ENCODE peak calls at places on chromosomes 4 and X, in seven cellular contexts. One of them, this sample, is unnamed.

GRCh38 chr4:4980818-4981217 is 38.4 kb downstream of the CYTL1 start:
- DNase-seq in uterus: no peak
- DNase-seq in heart left ventricle: no peak
- DNase-seq in HCT116: no peak
- DNase-seq in neural progenitor cell: no peak
- DNase-seq in endodermal cell: no peak
- DNase-seq in small intestine: no peak
- DNase-seq in this sample: no peak

GRCh38 chr4:40121515-40121914 is 64.9 kb downstream of the N4BP2 start:
- DNase-seq in HCT116: peak; percentile 12
- DNase-seq in neural progenitor cell: no peak
- DNase-seq in small intestine: peak; percentile 5
- DNase-seq in uterus: no peak
- DNase-seq in endodermal cell: no peak
- DNase-seq in heart left ventricle: no peak
- DNase-seq in this sample: peak; percentile 56

GRCh38 chr4:59054110-59054509 is 1943.9 kb upstream of the IGFBP7 start:
- DNase-seq in heart left ventricle: no peak
- DNase-seq in small intestine: no peak
- DNase-seq in uterus: no peak
- DNase-seq in neural progenitor cell: no peak
- DNase-seq in HCT116: no peak
- DNase-seq in endodermal cell: no peak
- DNase-seq in this sample: no peak

GRCh38 chrX:2707334-2707760 is 16.3 kb downstream of the CD99 start:
- DNase-seq in heart left ventricle: peak; percentile 61
- DNase-seq in endodermal cell: peak; percentile 91
- DNase-seq in HCT116: peak; percentile 64
- DNase-seq in small intestine: peak; percentile 55
- DNase-seq in uterus: no peak
- DNase-seq in neural progenitor cell: peak; percentile 61
- DNase-seq in this sample: peak; percentile 50

GRCh38 chr4:53431052-53431451 is 53.6 kb downstream of the FIP1L1 start:
- DNase-seq in HCT116: no peak
- DNase-seq in heart left ventricle: no peak
- DNase-seq in neural progenitor cell: no peak
- DNase-seq in uterus: no peak
- DNase-seq in endodermal cell: no peak
- DNase-seq in small intestine: peak; percentile 7
- DNase-seq in this sample: no peak

GRCh38 chrX:30230395-30230794 is at the start of gene MAGEB3:
- DNase-seq in HCT116: no peak
- DNase-seq in neural progenitor cell: no peak
- DNase-seq in uterus: no peak
- DNase-seq in small intestine: no peak
- DNase-seq in endodermal cell: no peak
- DNase-seq in heart left ventricle: no peak
- DNase-seq in this sample: no peak

GRCh38 chr4:39660045-39660444 is 21.4 kb upstream of the SMIM14 start:
- DNase-seq in endodermal cell: no peak
- DNase-seq in HCT116: no peak
- DNase-seq in small intestine: no peak
- DNase-seq in uterus: no peak
- DNase-seq in neural progenitor cell: no peak
- DNase-seq in heart left ventricle: no peak
- DNase-seq in this sample: no peak

GRCh38 chrX:13373807-13374187 is 53.9 kb upstream of the ATXN3L start:
- DNase-seq in endodermal cell: no peak
- DNase-seq in heart left ventricle: no peak
- DNase-seq in neural progenitor cell: no peak
- DNase-seq in small intestine: no peak
- DNase-seq in HCT116: no peak
- DNase-seq in uterus: no peak
- DNase-seq in this sample: no peak

GRCh38 chr4:82851902-82852750 is 38.8 kb downstream of the SEC31A start:
- DNase-seq in small intestine: peak; percentile 39
- DNase-seq in HCT116: peak; percentile 33
- DNase-seq in heart left ventricle: no peak
- DNase-seq in neural progenitor cell: peak; percentile 54
- DNase-seq in endodermal cell: no peak
- DNase-seq in uterus: no peak
- DNase-seq in this sample: no peak

GRCh38 chr4:80307774-80308465 is 27.6 kb upstream of the CFAP299 start:
- DNase-seq in heart left ventricle: peak; percentile 34
- DNase-seq in neural progenitor cell: peak; percentile 36
- DNase-seq in uterus: no peak
- DNase-seq in small intestine: no peak
- DNase-seq in HCT116: no peak
- DNase-seq in endodermal cell: peak; percentile 53
- DNase-seq in this sample: no peak

GRCh38 chr4:105619193-105619931 is 66.9 kb downstream of the ARHGEF38 start:
- DNase-seq in endodermal cell: no peak
- DNase-seq in heart left ventricle: peak; percentile 71
- DNase-seq in small intestine: no peak
- DNase-seq in HCT116: no peak
- DNase-seq in uterus: peak; percentile 41
- DNase-seq in neural progenitor cell: no peak
- DNase-seq in this sample: no peak

GRCh38 chrX:129773649-129774458 is 5.9 kb upstream of the SASH3 start:
- DNase-seq in HCT116: no peak
- DNase-seq in heart left ventricle: no peak
- DNase-seq in endodermal cell: no peak
- DNase-seq in small intestine: peak; percentile 88
- DNase-seq in uterus: no peak
- DNase-seq in neural progenitor cell: peak; percentile 5
- DNase-seq in this sample: no peak

GRCh38 chr4:55176497-55176896 is 51.1 kb upstream of the KDR start:
- DNase-seq in endodermal cell: no peak
- DNase-seq in small intestine: no peak
- DNase-seq in neural progenitor cell: no peak
- DNase-seq in HCT116: no peak
- DNase-seq in heart left ventricle: no peak
- DNase-seq in uterus: no peak
- DNase-seq in this sample: no peak
- H3K4me3 ChIP-seq in endodermal cell: no peak overlapping the region
- H3K4me3 ChIP-seq in small intestine: no peak overlapping the region
- H3K4me3 ChIP-seq in neural progenitor cell: no peak overlapping the region
- H3K4me3 ChIP-seq in HCT116: peak overlapping the region; percentile 66
- H3K4me3 ChIP-seq in heart left ventricle: no peak overlapping the region
- H3K4me3 ChIP-seq in uterus: no peak overlapping the region
- H3K4me3 ChIP-seq in this sample: no peak overlapping the region

DNA sequence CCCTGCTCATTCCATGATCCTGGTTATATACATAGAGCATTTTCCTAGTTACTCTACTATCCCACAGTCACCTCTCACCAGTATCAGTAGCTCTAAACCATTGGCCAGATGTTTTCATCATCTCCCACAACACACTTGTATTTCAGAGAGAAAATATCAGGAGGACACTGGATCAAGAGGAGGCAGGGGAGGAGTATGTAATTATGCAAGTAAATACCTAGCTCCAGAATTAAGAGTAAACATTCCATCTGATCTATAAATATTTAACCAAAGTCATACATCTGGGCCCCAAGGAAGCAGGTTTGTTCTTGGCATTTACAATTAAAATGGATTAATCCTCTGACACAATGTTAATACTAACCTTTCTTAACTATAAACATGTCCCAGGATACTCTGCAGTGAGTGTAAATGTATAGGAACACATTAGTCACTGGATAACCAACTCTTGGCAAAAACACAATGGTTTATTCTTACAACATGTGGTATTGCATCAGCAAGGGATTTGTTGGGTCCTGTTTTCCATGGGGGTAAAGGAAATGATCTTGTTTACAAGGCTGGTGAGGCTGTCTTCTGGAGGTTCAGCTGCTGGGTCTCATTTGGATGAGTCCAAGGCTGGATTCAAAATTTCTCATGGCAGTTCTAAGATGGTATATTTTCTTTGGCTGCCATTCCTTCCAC is 170.1 kb downstream of the ATG4A start:
- DNase-seq in neural progenitor cell: no peak
- DNase-seq in heart left ventricle: no peak
- DNase-seq in small intestine: no peak
- DNase-seq in endodermal cell: no peak
- DNase-seq in uterus: no peak
- DNase-seq in HCT116: no peak
- DNase-seq in this sample: no peak
- H3K27ac ChIP-seq in neural progenitor cell: no peak overlapping the region
- H3K27ac ChIP-seq in heart left ventricle: no peak overlapping the region
- H3K27ac ChIP-seq in small intestine: no peak overlapping the region
- H3K27ac ChIP-seq in endodermal cell: no peak overlapping the region
- H3K27ac ChIP-seq in uterus: no peak overlapping the region
- H3K27ac ChIP-seq in HCT116: no peak overlapping the region
- H3K27ac ChIP-seq in this sample: no peak overlapping the region

GRCh38 chr4:46386570-46386969 is 3.4 kb downstream of the GABRA2 start:
- DNase-seq in neural progenitor cell: peak; percentile 38
- DNase-seq in HCT116: no peak
- DNase-seq in endodermal cell: peak; percentile 77
- DNase-seq in heart left ventricle: no peak
- DNase-seq in small intestine: no peak
- DNase-seq in uterus: no peak
- DNase-seq in this sample: no peak

GRCh38 chr4:46390353-46391058 is 578 bp upstream of the GABRA2 start:
- DNase-seq in neural progenitor cell: peak; percentile 6
- DNase-seq in uterus: no peak
- DNase-seq in small intestine: no peak
- DNase-seq in heart left ventricle: no peak
- DNase-seq in HCT116: no peak
- DNase-seq in endodermal cell: peak; percentile 60
- DNase-seq in this sample: no peak

GRCh38 chr4:46388860-46389259 is 1.1 kb downstream of the GABRA2 start:
- DNase-seq in small intestine: peak; percentile 20
- DNase-seq in endodermal cell: no peak
- DNase-seq in heart left ventricle: no peak
- DNase-seq in neural progenitor cell: no peak
- DNase-seq in uterus: no peak
- DNase-seq in HCT116: no peak
- DNase-seq in this sample: no peak

GRCh38 chr4:46387956-46388355 is 2.0 kb downstream of the GABRA2 start:
- DNase-seq in heart left ventricle: no peak
- DNase-seq in HCT116: no peak
- DNase-seq in endodermal cell: no peak
- DNase-seq in small intestine: no peak
- DNase-seq in neural progenitor cell: no peak
- DNase-seq in uterus: no peak
- DNase-seq in this sample: no peak

DNA sequence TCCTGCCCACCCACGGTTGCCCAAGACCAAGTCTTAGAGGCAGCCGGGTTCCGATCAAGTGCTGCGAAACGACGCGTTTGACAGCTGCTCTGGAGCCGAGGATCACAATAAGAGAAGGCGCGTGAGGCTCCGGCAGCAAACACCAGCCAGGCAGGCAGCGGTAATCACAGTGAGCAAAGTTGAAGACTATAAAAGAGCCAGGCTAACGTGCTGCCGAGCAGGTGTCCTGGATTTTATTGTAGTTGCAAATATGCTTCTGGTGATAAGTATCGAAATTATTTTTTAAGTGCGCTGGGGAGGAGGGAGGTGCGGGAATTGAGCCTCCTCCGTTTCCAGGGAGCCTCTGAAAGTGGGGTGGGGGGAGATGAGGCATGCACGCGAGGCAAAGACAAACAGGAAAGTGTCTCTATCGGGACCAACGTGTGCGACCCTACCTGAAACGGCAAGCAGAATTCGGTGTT is 597 bp downstream of the GABRA2 start:
- DNase-seq in heart left ventricle: no peak
- DNase-seq in uterus: no peak
- DNase-seq in neural progenitor cell: peak; percentile 68
- DNase-seq in small intestine: peak; percentile 74
- DNase-seq in HCT116: no peak
- DNase-seq in endodermal cell: peak; percentile 73
- DNase-seq in this sample: no peak
- H3K4me3 ChIP-seq in heart left ventricle: peak overlapping the region; percentile 34
- H3K4me3 ChIP-seq in uterus: peak overlapping the region; percentile 20
- H3K4me3 ChIP-seq in neural progenitor cell: peak overlapping the region; percentile 59
- H3K4me3 ChIP-seq in small intestine: peak overlapping the region; percentile 24
- H3K4me3 ChIP-seq in HCT116: no peak overlapping the region
- H3K4me3 ChIP-seq in endodermal cell: peak overlapping the region; percentile 85
- H3K4me3 ChIP-seq in this sample: peak overlapping the region; percentile 23

GRCh38 chrX:21837056-21837455 is 2.4 kb upstream of the MBTPS2 start:
- DNase-seq in heart left ventricle: no peak
- DNase-seq in neural progenitor cell: no peak
- DNase-seq in small intestine: no peak
- DNase-seq in uterus: no peak
- DNase-seq in endodermal cell: no peak
- DNase-seq in HCT116: no peak
- DNase-seq in this sample: no peak

GRCh38 chrX:21843179-21843578 is 3.8 kb downstream of the MBTPS2 start:
- DNase-seq in endodermal cell: no peak
- DNase-seq in uterus: no peak
- DNase-seq in HCT116: no peak
- DNase-seq in small intestine: no peak
- DNase-seq in heart left ventricle: no peak
- DNase-seq in neural progenitor cell: no peak
- DNase-seq in this sample: no peak

GRCh38 chrX:21838937-21839333 is 482 bp upstream of the MBTPS2 start:
- DNase-seq in heart left ventricle: no peak
- DNase-seq in neural progenitor cell: no peak
- DNase-seq in uterus: no peak
- DNase-seq in small intestine: peak; percentile 24
- DNase-seq in endodermal cell: no peak
- DNase-seq in HCT116: no peak
- DNase-seq in this sample: no peak

GRCh38 chrX:21839334-21840198 is at the start of gene MBTPS2:
- DNase-seq in HCT116: peak; percentile 73
- DNase-seq in small intestine: peak; percentile 84
- DNase-seq in endodermal cell: peak; percentile 91
- DNase-seq in heart left ventricle: peak; percentile 83
- DNase-seq in neural progenitor cell: peak; percentile 84
- DNase-seq in uterus: peak; percentile 80
- DNase-seq in this sample: peak; percentile 30

GRCh38 chrX:21840199-21840557 is 761 bp downstream of the MBTPS2 start:
- DNase-seq in small intestine: peak; percentile 1
- DNase-seq in endodermal cell: no peak
- DNase-seq in heart left ventricle: no peak
- DNase-seq in HCT116: no peak
- DNase-seq in uterus: no peak
- DNase-seq in neural progenitor cell: no peak
- DNase-seq in this sample: no peak
- H3K27ac ChIP-seq in small intestine: no peak overlapping the region
- H3K27ac ChIP-seq in endodermal cell: no peak overlapping the region
- H3K27ac ChIP-seq in heart left ventricle: peak overlapping the region; percentile 78
- H3K27ac ChIP-seq in HCT116: peak overlapping the region; percentile 66
- H3K27ac ChIP-seq in uterus: peak overlapping the region; percentile 66
- H3K27ac ChIP-seq in neural progenitor cell: no peak overlapping the region
- H3K27ac ChIP-seq in this sample: peak overlapping the region; percentile 81

GRCh38 chr4:148443550-148444295 is 1.5 kb upstream of the NR3C2 start:
- DNase-seq in neural progenitor cell: peak; percentile 56
- DNase-seq in HCT116: no peak
- DNase-seq in small intestine: peak; percentile 45
- DNase-seq in endodermal cell: peak; percentile 73
- DNase-seq in uterus: peak; percentile 58
- DNase-seq in heart left ventricle: peak; percentile 37
- DNase-seq in this sample: no peak
- H3K4me3 ChIP-seq in neural progenitor cell: peak overlapping the region; percentile 77
- H3K4me3 ChIP-seq in HCT116: peak overlapping the region; percentile 87
- H3K4me3 ChIP-seq in small intestine: peak overlapping the region; percentile 85
- H3K4me3 ChIP-seq in endodermal cell: peak overlapping the region; percentile 88
- H3K4me3 ChIP-seq in uterus: peak overlapping the region; percentile 92
- H3K4me3 ChIP-seq in heart left ventricle: peak overlapping the region; percentile 98
- H3K4me3 ChIP-seq in this sample: peak overlapping the region; percentile 33